ENCODE peak calls at places on chromosomes 7 and 10, in five cellular contexts. I is A549, O is stomach, H is erythroblast, G is right lobe of liver. Q is an unnamed sample.

GRCh38 chr7:90675982-90676381 is 79.9 kb downstream of the CDK14 start:
- DNase-seq in I (no peak), O (no peak), H (no peak), G (no peak), Q (no peak)

GRCh38 chr7:98394377-98394836 is 6.5 kb downstream of the BAIAP2L1 start:
- DNase-seq in I (peak; percentile 71), O (no peak), H (no peak), G (no peak), Q (no peak)

GRCh38 chr7:93442478-93443224 is 131.9 kb downstream of the CALCR start:
- DNase-seq in I (peak; percentile 51), O (peak; percentile 34), H (peak; percentile 29), G (no peak), Q (peak; percentile 11)

GRCh38 chr10:29329420-29329819 is 40.5 kb downstream of the LYZL1 start:
- DNase-seq in I (no peak), O (no peak), H (no peak), G (no peak), Q (peak; percentile 57)

GRCh38 chr7:24750441-24751055 is 6.7 kb downstream of the GSDME start:
- DNase-seq in I (peak; percentile 29), O (no peak), H (no peak), G (no peak), Q (no peak)

GRCh38 chr10:12321641-12322040 is 27.7 kb upstream of the CAMK1D start:
- DNase-seq in I (no peak), O (no peak), H (no peak), G (no peak), Q (no peak)

GRCh38 chr7:17986826-17987225 is 40.8 kb downstream of the PRPS1L1 start:
- DNase-seq in I (no peak), O (no peak), H (no peak), G (no peak), Q (no peak)

GRCh38 chr10:71136036-71136690 is 76.2 kb upstream of the UNC5B start:
- DNase-seq in I (no peak), O (no peak), H (no peak), G (no peak), Q (no peak)

GRCh38 chr7:149721084-149721601 is 52.2 kb downstream of the ZNF467 start:
- DNase-seq in I (no peak), O (no peak), H (no peak), G (no peak), Q (no peak)

GRCh38 chr10:117136391-117136975 is 1.6 kb downstream of the VAX1 start:
- DNase-seq in I (no peak), O (no peak), H (no peak), G (no peak), Q (no peak)

GRCh38 chr10:81909453-81909852 is 34.5 kb downstream of the NRG3 start:
- DNase-seq in I (no peak), O (no peak), H (no peak), G (no peak), Q (no peak)

GRCh38 chr7:43723002-43723331 is 6.4 kb downstream of the COA1 start:
- DNase-seq in I (no peak), O (no peak), H (no peak), G (no peak), Q (no peak)

GRCh38 chr7:18552943-18553584 is 57.5 kb downstream of the HDAC9 start:
- DNase-seq in I (peak; percentile 69), O (no peak), H (no peak), G (no peak), Q (no peak)

GRCh38 chr10:8473205-8473604 is 418.7 kb downstream of the GATA3 start:
- DNase-seq in I (peak; percentile 6), O (no peak), H (no peak), G (no peak), Q (no peak)

GRCh38 chr7:98949336-98950044 is 71.2 kb downstream of the TRRAP start:
- DNase-seq in I (no peak), O (no peak), H (no peak), G (no peak), Q (no peak)

GRCh38 chr10:19819419-19820033 is 3.3 kb downstream of the PLXDC2 start:
- DNase-seq in I (peak; percentile 52), O (no peak), H (peak; percentile 17), G (no peak), Q (peak; percentile 89)

GRCh38 chr10:77156406-77156879 is 481.2 kb downstream of the KCNMA1 start:
- DNase-seq in I (peak; percentile 60), O (no peak), H (no peak), G (no peak), Q (no peak)

GRCh38 chr7:41045556-41046123 is 657.2 kb downstream of the INHBA start:
- DNase-seq in I (no peak), O (peak; percentile 49), H (no peak), G (peak; percentile 72), Q (no peak)

GRCh38 chr10:92527716-92528115 is 46.2 kb downstream of the IDE start:
- DNase-seq in I (no peak), O (no peak), H (no peak), G (no peak), Q (no peak)

GRCh38 chr10:131947631-131948347 is 33.9 kb downstream of the BNIP3 start:
- DNase-seq in I (no peak), O (no peak), H (no peak), G (no peak), Q (no peak)

GRCh38 chr10:102514487-102515311 is 10.9 kb downstream of the SUFU start:
- DNase-seq in I (no peak), O (no peak), H (no peak), G (no peak), Q (no peak)

GRCh38 chr7:2477447-2478386 is 1.5 kb upstream of the GRIFIN start:
- DNase-seq in I (peak; percentile 53), O (peak; percentile 77), H (peak; percentile 37), G (peak; percentile 75), Q (peak; percentile 23)

GRCh38 chr7:98119257-98119918 is 12.7 kb downstream of the LMTK2 start:
- DNase-seq in I (peak; percentile 44), O (no peak), H (no peak), G (no peak), Q (no peak)

GRCh38 chr7:128833148-128833938 is 3.1 kb downstream of the FLNC start:
- DNase-seq in I (no peak), O (no peak), H (no peak), G (no peak), Q (peak; percentile 46)

GRCh38 chr7:158128572-158128971 is 459.1 kb downstream of the PTPRN2 start:
- DNase-seq in I (no peak), O (no peak), H (no peak), G (no peak), Q (no peak)

GRCh38 chr7:112638675-112639400 is 151.4 kb downstream of the TMEM168 start:
- DNase-seq in I (no peak), O (no peak), H (no peak), G (no peak), Q (no peak)

DNA sequence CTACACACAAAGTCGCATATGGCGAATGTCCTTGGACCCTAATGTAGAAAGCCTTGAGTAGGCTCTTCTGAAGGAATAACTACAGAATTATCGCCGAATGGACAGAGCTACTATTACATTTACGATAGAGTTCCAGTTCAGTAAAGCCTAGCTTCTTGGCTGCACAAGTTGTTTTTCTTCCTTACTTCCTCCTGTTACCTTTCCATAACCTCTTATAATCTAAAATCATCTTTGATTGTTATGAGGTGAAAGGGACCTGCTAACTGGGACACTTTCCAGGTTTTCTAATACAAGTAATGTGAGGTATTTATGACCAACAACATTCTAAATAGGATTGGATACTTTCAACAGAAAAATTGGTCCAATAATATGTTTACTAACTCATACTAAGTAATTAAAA is 31.2 kb downstream of the MACC1 start:
- DNase-seq in I (no peak), O (no peak), H (no peak), G (no peak), Q (no peak)
- TF ChIP-seq POLR2A in I (no peak), O (no peak), H (no peak), G (no peak), Q (no peak)

DNA sequence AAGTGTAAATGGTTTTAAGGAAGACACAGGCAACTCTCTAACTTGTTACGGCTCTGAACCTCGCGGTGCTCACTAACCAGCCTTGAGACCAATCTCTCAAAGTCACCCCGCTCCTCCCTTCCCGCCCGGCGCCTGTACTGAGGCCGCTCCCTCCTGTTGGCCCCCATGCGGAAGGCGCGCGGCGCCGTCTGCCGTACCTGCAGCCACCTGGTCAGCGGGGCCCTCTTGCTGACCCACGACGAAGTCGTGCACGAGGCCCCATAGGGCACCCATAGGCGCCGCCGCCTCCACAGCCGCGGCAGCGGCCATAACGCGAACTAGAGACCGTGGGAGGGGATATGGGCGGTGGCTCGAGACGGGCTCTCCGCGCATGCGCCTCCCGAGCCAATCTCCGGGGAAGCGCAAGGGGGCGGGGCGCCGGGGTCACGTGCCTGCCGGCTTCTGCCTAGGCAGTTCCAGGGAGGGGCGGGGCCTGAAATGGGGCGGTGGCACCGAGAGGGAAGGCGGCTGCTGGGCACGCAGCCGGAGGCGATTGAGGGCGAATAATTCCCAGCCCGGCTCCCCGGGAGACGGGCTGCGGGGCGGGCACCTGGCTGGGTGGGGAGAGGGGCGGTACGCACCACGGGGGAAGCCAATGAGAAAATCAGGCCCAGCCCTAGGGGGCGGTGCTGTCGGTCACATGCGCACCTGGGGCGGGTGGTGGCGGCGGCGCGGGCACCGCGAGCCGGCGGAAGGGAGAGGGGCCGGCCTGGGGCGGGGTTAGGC is at the start of gene MMS19:
- DNase-seq in I (peak; percentile 97), O (peak; percentile 100), H (peak; percentile 98), G (peak; percentile 100), Q (peak; percentile 100)
- TF ChIP-seq POLR2A in I (peak; percentile 73), O (no peak), H (peak; percentile 85), G (peak; percentile 77), Q (peak; percentile 77)

GRCh38 chr7:50363327-50364060 is 59.0 kb downstream of the IKZF1 start:
- DNase-seq in I (no peak), O (no peak), H (no peak), G (no peak), Q (no peak)
- TF ChIP-seq POLR2A in I (no peak), O (no peak), H (no peak), G (no peak), Q (no peak)

GRCh38 chr7:6530626-6531491 is 20.4 kb downstream of the GRID2IP start:
- DNase-seq in I (no peak), O (peak; percentile 42), H (no peak), G (no peak), Q (no peak)
- TF ChIP-seq POLR2A in I (no peak), O (no peak), H (no peak), G (no peak), Q (no peak)

GRCh38 chr10:72625276-72625607 is 637 bp downstream of the MICU1 start:
- DNase-seq in I (no peak), O (no peak), H (peak; percentile 57), G (no peak), Q (no peak)

GRCh38 chr10:72630144-72630543 is 4.3 kb upstream of the MICU1 start:
- DNase-seq in I (no peak), O (no peak), H (no peak), G (no peak), Q (no peak)

GRCh38 chr10:72622271-72622670 is 3.6 kb downstream of the MICU1 start:
- DNase-seq in I (no peak), O (no peak), H (no peak), G (no peak), Q (no peak)

GRCh38 chr10:72626444-72626754 is 520 bp upstream of the MICU1 start:
- DNase-seq in I (no peak), O (no peak), H (no peak), G (no peak), Q (no peak)

GRCh38 chr10:72625608-72626443 is at the start of gene MICU1:
- DNase-seq in I (peak; percentile 97), O (peak; percentile 96), H (peak; percentile 98), G (peak; percentile 97), Q (peak; percentile 97)
- TF ChIP-seq POLR2A in I (no peak), O (no peak), H (peak; percentile 89), G (peak; percentile 77), Q (peak; percentile 88)

GRCh38 chr10:3825244-3825643 is 40.2 kb upstream of the KLF6 start:
- DNase-seq in I (peak; percentile 89), O (no peak), H (peak; percentile 19), G (no peak), Q (peak; percentile 38)
- TF ChIP-seq POLR2A in I (no peak), O (no peak), H (no peak), G (no peak), Q (no peak)

Q was measured in tibial nerve.